ENCODE peak calls at places on chromosomes 6 and 20, in eight cellular contexts. W is stomach, B is tibial nerve, D is MM.1S, U is tibial artery, X is gastrocnemius medialis, Y is BJ, O is transverse colon. K is an unnamed sample.
A peak's percentile ranks its signal among the peaks of the same experiment; 100 is the strongest.

GRCh38 chr6:39339557-39340555 is 17.4 kb upstream of the KCNK16 start:
- DNase-seq in D (no peak), O (no peak), W (peak; percentile 48), U (no peak), X (no peak), B (no peak), Y (no peak), K (no peak)

GRCh38 chr6:151847064-151847463 is 39.6 kb downstream of the ESR1 start:
- DNase-seq in Y (no peak), D (peak; percentile 31), O (no peak), B (no peak), W (no peak), X (no peak), U (no peak), K (no peak)

GRCh38 chr20:50304883-50305635 is 114.4 kb downstream of the CEBPB start:
- DNase-seq in O (peak; percentile 82), B (peak; percentile 77), W (peak; percentile 61), D (no peak), U (peak; percentile 97), X (peak; percentile 96), Y (peak; percentile 94), K (peak; percentile 97)

GRCh38 chr20:53001502-53002301 is 29.5 kb downstream of the TSHZ2 start:
- DNase-seq in W (no peak), B (no peak), Y (no peak), O (no peak), D (peak; percentile 64), U (no peak), X (no peak), K (no peak)

GRCh38 chr6:17490724-17491123 is 97.3 kb downstream of the CAP2 start:
- DNase-seq in U (no peak), Y (no peak), X (no peak), W (no peak), B (no peak), D (peak; percentile 47), O (no peak), K (no peak)

GRCh38 chr6:125259354-125259736 is 42.4 kb downstream of the HDDC2 start:
- DNase-seq in O (no peak), Y (no peak), U (no peak), W (no peak), B (no peak), X (no peak), D (no peak), K (no peak)

GRCh38 chr6:16322666-16323312 is 84.4 kb downstream of the GMPR start:
- DNase-seq in U (peak; percentile 58), O (peak; percentile 63), Y (peak; percentile 76), B (peak; percentile 33), D (peak; percentile 94), X (peak; percentile 93), W (peak; percentile 49), K (peak; percentile 45)

GRCh38 chr20:33549229-33549628 is 59.3 kb downstream of the CBFA2T2 start:
- DNase-seq in U (no peak), W (no peak), Y (no peak), X (no peak), B (no peak), O (no peak), D (no peak), K (no peak)

GRCh38 chr20:34249291-34249690 is 8.1 kb downstream of the ASIP start:
- DNase-seq in X (no peak), D (peak; percentile 86), B (no peak), U (no peak), Y (no peak), W (no peak), O (no peak), K (no peak)

GRCh38 chr6:157840776-157841175 is 17.7 kb downstream of the SNX9 start:
- DNase-seq in D (no peak), U (no peak), B (no peak), X (no peak), W (no peak), Y (no peak), O (no peak), K (no peak)

GRCh38 chr6:91094341-91094740 is 507.5 kb upstream of the MAP3K7 start:
- DNase-seq in W (no peak), X (no peak), U (no peak), B (no peak), O (no peak), D (no peak), Y (no peak), K (no peak)

GRCh38 chr20:40743172-40743775 is 54.2 kb upstream of the MAFB start:
- DNase-seq in X (no peak), Y (no peak), U (no peak), B (no peak), O (no peak), W (no peak), D (no peak), K (no peak)
- H3K4me3 ChIP-seq in X (no peak overlapping the region), Y (no peak overlapping the region), U (no peak overlapping the region), B (no peak overlapping the region), O (no peak overlapping the region), W (no peak overlapping the region), D (no peak overlapping the region), K (no peak overlapping the region)

GRCh38 chr20:57329608-57330221 is at the start of gene SPO11:
- DNase-seq in W (no peak), Y (no peak), O (no peak), U (no peak), B (no peak), D (peak; percentile 28), X (no peak), K (no peak)
- TF ChIP-seq CTCF in W (no peak), Y (peak; percentile 27), O (no peak), U (no peak), B (no peak), D (peak; percentile 42), X (no peak), K (no peak)

GRCh38 chr6:121443953-121444590 is 8.6 kb downstream of the GJA1 start:
- DNase-seq in W (no peak), D (no peak), U (no peak), O (no peak), Y (no peak), X (no peak), B (no peak), K (no peak)
- H3K4me3 ChIP-seq in W (no peak overlapping the region), D (no peak overlapping the region), U (no peak overlapping the region), O (no peak overlapping the region), Y (no peak overlapping the region), X (no peak overlapping the region), B (no peak overlapping the region), K (no peak overlapping the region)

GRCh38 chr6:122730334-122730733 is 49.2 kb upstream of the FABP7 start:
- DNase-seq in X (no peak), U (no peak), Y (no peak), O (no peak), W (no peak), B (no peak), D (no peak), K (no peak)

GRCh38 chr6:122722746-122723145 is 56.8 kb upstream of the FABP7 start:
- DNase-seq in B (no peak), O (no peak), U (no peak), W (no peak), Y (no peak), D (no peak), X (no peak), K (no peak)

GRCh38 chr6:122730775-122731386 is 48.6 kb upstream of the FABP7 start:
- DNase-seq in D (peak; percentile 48), X (no peak), B (no peak), O (no peak), U (no peak), W (no peak), Y (peak; percentile 1), K (no peak)

DNA sequence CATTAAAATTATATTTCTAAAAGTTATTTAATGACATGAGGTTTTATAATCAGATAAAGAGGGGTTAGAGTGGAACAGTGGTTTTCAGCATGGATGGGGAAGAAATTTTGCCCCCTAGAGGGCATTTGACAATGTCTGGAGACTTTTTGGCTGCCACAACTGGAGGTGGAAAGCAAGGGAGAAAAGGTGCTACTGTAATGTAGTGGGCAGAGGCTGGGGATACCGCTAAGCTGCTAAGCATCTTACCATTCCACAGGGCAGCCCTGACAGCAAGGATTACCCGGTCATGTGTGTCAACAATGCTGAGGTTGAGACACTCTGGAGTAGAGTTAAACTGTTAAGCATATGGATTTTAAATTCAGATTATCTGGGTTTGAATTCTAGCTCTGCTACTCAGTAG is 52.9 kb upstream of the FABP7 start:
- DNase-seq in Y (no peak), X (no peak), O (no peak), U (no peak), W (no peak), B (no peak), D (peak; percentile 28), K (no peak)
- TF ChIP-seq CTCF in Y (peak; percentile 65), X (no peak), O (peak; percentile 36), U (peak; percentile 13), W (no peak), B (peak; percentile 10), D (peak; percentile 45), K (no peak)